ENCODE peak calls at places on chromosomes 12 and 14, in nine cellular contexts. U, V, T, N, J, O, E, F and C are unnamed samples.

GRCh38 chr12:95551305-95551704 is at the start of gene USP44:
- DNase-seq in E (no peak), U (no peak), F (no peak), O (no peak), N (no peak), V (no peak), T (peak; percentile 18), J (no peak), C (no peak)

GRCh38 chr12:131851741-131852550 is 23.8 kb downstream of the MMP17 start:
- DNase-seq in N (no peak), F (no peak), J (no peak), V (no peak), U (no peak), O (no peak), E (no peak), T (no peak), C (no peak)

GRCh38 chr12:27293463-27293862 is 39.2 kb upstream of the BMAL2 start:
- DNase-seq in V (peak; percentile 62), E (no peak), U (peak; percentile 49), F (no peak), O (peak; percentile 92), T (no peak), J (no peak), N (no peak), C (peak; percentile 65)

GRCh38 chr12:98644433-98644711 is 216 bp downstream of the IKBIP start:
- DNase-seq in F (no peak), E (no peak), V (no peak), T (no peak), U (peak; percentile 37), O (no peak), J (no peak), N (no peak), C (peak; percentile 26)

GRCh38 chr14:99802301-99803105 is 9.3 kb downstream of the EML1 start:
- DNase-seq in V (peak; percentile 53), O (no peak), F (no peak), J (no peak), U (no peak), N (no peak), T (no peak), E (no peak), C (no peak)

GRCh38 chr12:40016960-40017359 is 88.9 kb downstream of the SLC2A13 start:
- DNase-seq in V (peak; percentile 89), N (no peak), O (no peak), F (no peak), E (peak; percentile 18), T (peak; percentile 16), U (no peak), J (no peak), C (no peak)

GRCh38 chr12:123529636-123530035 is 3.9 kb downstream of the RILPL1 start:
- DNase-seq in J (no peak), N (no peak), U (no peak), T (no peak), O (no peak), F (no peak), V (no peak), E (no peak), C (no peak)

GRCh38 chr14:105074601-105075053 is 9.4 kb upstream of the GPR132 start:
- DNase-seq in E (no peak), T (no peak), V (no peak), J (no peak), F (no peak), N (peak; percentile 36), O (no peak), U (no peak), C (no peak)

GRCh38 chr14:32940066-32940651 is 1.5 kb downstream of the NPAS3 start:
- DNase-seq in T (no peak), N (no peak), U (no peak), J (no peak), O (no peak), V (no peak), F (no peak), E (no peak), C (peak; percentile 18)

GRCh38 chr12:69686731-69687130 is 12.4 kb downstream of the BEST3 start:
- DNase-seq in V (no peak), F (no peak), J (no peak), N (no peak), T (no peak), O (no peak), U (no peak), E (no peak), C (no peak)

DNA sequence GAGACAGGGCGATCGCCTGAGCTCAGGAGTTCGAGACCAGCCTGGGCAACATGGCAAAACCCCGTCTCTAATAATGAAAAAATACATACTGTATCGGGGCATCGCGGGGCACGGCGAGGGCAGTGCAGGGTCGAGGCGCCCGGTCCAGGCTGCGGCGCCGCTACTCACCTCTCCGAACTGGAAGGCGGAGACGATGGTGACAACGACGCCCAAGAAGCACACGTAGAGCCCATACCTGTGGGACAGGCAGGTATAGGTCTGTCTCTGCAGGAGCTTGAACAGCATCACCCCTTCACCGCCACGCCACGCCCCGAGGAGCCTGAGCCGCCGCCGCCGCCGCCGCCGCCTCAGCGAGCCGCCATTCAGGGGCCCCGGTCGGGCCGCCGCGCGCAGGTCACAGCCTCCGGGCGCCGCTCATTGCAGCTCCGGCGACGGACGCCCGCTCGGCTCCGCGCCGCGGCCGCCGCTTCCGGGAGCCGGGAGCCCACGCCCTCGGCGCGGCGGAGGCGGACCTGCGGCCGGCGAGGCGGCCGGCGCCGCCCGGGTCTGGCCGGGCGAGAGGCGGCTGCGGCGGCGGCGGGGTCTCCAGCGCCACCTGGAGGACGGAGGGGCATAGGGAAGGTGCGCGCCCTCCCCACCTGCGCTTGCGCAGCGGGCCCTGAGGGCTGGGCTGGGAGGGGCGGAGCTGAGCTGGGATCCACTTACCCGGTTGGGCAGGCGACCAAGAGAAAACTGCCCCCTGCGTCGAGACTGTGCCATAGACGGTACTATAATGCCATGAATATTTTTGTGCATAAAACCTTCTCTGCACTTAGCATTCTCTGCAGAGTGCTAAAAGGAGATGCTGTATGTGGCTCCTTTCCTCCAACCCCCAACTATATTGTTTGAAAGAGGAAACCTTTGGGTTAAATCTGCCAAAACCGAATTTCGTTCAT is at the start of gene GNPTAB:
- DNase-seq in N (peak; percentile 95), U (peak; percentile 87), J (peak; percentile 89), V (peak; percentile 88), O (peak; percentile 96), E (peak; percentile 95), F (peak; percentile 73), T (peak; percentile 96), C (peak; percentile 95)
- TF ChIP-seq POLR2A in N (no peak), U (no peak), J (peak; percentile 15), V (peak; percentile 41), O (peak; percentile 21), E (peak; percentile 76), F (peak; percentile 43), T (no peak), C (peak; percentile 62)

DNA sequence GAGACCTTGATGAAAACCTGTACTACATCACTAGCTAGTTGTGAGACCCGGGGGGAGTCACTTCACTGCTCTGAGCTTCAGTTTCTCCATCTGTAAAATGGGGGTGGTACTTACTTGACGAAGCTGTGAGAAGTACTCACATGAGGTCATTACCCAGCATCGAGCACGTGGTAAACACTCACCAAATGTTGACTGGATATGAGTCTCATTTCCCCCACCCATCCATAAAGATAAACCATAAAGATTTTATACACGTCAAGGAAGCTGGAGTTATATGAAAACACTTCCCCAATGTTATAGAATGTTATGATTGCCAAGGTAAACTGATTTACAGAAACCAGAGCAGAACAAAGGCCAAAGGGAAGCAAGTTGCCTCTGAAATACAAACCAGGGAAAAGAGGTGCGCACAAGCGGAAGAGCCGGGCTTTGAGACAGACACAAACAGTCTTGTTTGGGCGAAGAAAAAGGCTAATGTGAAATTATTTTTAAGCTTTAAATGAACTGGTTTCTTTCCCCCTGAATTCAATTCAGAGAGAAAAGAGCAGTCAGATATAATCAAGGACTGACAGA is 536.8 kb downstream of the MED13L start:
- DNase-seq in J (no peak), T (no peak), F (no peak), U (peak; percentile 23), E (no peak), V (no peak), N (no peak), O (no peak), C (no peak)
- H3K4me1 ChIP-seq in J (no peaks in the 10 kb centered on the region), T (no peaks in the 10 kb centered on the region), F (no peaks in the 10 kb centered on the region), U (no peaks in the 10 kb centered on the region), E (no peaks in the 10 kb centered on the region), V (no peaks in the 10 kb centered on the region), N (no peaks in the 10 kb centered on the region), O (no peaks in the 10 kb centered on the region), C (no peaks in the 10 kb centered on the region)

GRCh38 chr12:53343978-53344377 is 7.8 kb upstream of the SP7 start:
- DNase-seq in U (no peak), V (no peak), O (no peak), N (no peak), F (no peak), T (no peak), E (no peak), J (no peak), C (no peak)

GRCh38 chr12:53345486-53346195 is 9.5 kb upstream of the SP7 start:
- DNase-seq in J (no peak), O (peak; percentile 29), T (no peak), U (no peak), F (no peak), E (no peak), N (peak; percentile 57), V (no peak), C (peak; percentile 29)

GRCh38 chr12:53344487-53344823 is 8.3 kb upstream of the SP7 start:
- DNase-seq in O (no peak), N (no peak), U (no peak), J (no peak), F (no peak), T (no peak), E (no peak), V (no peak), C (no peak)

GRCh38 chr12:53343449-53343848 is 7.3 kb upstream of the SP7 start:
- DNase-seq in O (no peak), U (no peak), N (no peak), E (no peak), J (no peak), V (no peak), F (no peak), T (no peak), C (no peak)

GRCh38 chr12:53344824-53345485 is 8.8 kb upstream of the SP7 start:
- DNase-seq in U (peak; percentile 58), V (peak; percentile 72), O (peak; percentile 79), F (peak; percentile 62), E (peak; percentile 68), N (peak; percentile 88), T (peak; percentile 88), J (peak; percentile 84), C (peak; percentile 84)
- TF ChIP-seq POLR2A in U (peak; percentile 35), V (peak; percentile 61), O (no peak), F (peak; percentile 44), E (peak; percentile 59), N (no peak), T (peak; percentile 24), J (peak; percentile 30), C (no peak)

DNA sequence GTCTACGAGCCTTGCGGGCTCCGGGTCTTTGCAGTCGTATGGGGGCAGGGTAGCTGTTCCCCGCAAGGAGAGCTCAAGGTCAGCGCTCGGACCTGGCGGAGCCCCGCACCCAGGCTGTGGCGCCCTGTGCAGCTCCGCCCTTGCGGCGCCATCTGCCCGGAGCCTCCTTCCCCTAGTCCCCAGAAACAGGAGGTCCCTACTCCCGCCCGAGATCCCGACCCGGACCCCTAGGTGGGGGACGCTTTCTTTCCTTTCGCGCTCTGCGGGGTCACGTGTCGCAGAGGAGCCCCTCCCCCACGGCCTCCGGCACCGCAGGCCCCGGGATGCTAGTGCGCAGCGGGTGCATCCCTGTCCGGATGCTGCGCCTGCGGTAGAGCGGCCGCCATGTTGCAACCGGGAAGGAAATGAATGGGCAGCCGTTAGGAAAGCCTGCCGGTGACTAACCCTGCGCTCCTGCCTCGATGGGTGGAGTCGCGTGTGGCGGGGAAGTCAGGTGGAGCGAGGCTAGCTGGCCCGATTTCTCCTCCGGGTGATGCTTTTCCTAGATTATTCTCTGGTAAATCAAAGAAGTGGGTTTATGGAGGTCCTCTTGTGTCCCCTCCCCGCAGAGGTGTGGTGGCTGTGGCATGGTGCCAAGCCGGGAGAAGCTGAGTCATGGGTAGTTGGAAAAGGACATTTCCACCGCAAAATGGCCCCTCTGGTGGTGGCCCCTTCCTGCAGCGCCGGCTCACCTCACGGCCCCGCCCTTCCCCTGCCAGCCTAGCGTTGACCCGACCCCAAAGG is 788 bp downstream of the GAPDH start:
- DNase-seq in U (peak; percentile 60), V (peak; percentile 69), F (peak; percentile 50), E (peak; percentile 64), T (peak; percentile 64), O (peak; percentile 78), N (peak; percentile 80), J (peak; percentile 81), C (peak; percentile 86)
- H3K4me1 ChIP-seq in U (peaks cover 12% of the 10 kb centered on the region), V (peaks cover 14% of the 10 kb centered on the region), F (peaks cover 46% of the 10 kb centered on the region), E (peaks cover 58% of the 10 kb centered on the region), T (peaks cover 39% of the 10 kb centered on the region), O (peaks cover 44% of the 10 kb centered on the region), N (peaks cover 14% of the 10 kb centered on the region), J (peaks cover 19% of the 10 kb centered on the region), C (peaks cover 52% of the 10 kb centered on the region)